ENCODE peak calls at places on chromosomes 12 and 14, in five cellular contexts. Y, F, H, P and L are unnamed samples.

GRCh38 chr12:56231184-56231582 is 1.3 kb downstream of the SLC39A5 start:
- DNase-seq in Y (peak), F (no peak), H (no peak), P (no peak), L (no peak)

GRCh38 chr12:130879781-130880389 is 8.0 kb downstream of the RAN start:
- DNase-seq in Y (no peak), F (no peak), H (no peak), P (no peak), L (no peak)

GRCh38 chr14:55851961-55852360 is 266.2 kb upstream of the PELI2 start:
- DNase-seq in Y (no peak), F (no peak), H (no peak), P (no peak), L (no peak)

GRCh38 chr12:108375986-108376663 is 37.0 kb upstream of the CMKLR1 start:
- DNase-seq in Y (no peak), F (peak), H (no peak), P (no peak), L (no peak)

GRCh38 chr12:27807063-27807703 is 27.1 kb upstream of the MANSC4 start:
- DNase-seq in Y (no peak), F (no peak), H (no peak), P (no peak), L (no peak)

GRCh38 chr14:67510121-67510520 is 21.6 kb upstream of the TMEM229B start:
- DNase-seq in Y (peak), F (no peak), H (peak), P (no peak), L (no peak)

GRCh38 chr14:101068958-101069549 is 165.5 kb upstream of the RTL1 start:
- DNase-seq in Y (peak), F (no peak), H (no peak), P (no peak), L (no peak)

GRCh38 chr12:108457006-108457733 is 57.9 kb upstream of the FICD start:
- DNase-seq in Y (no peak), F (peak), H (peak), P (peak), L (peak)

GRCh38 chr14:99540196-99541032 is 59.2 kb downstream of the CCNK start:
- DNase-seq in Y (no peak), F (no peak), H (no peak), P (no peak), L (no peak)

GRCh38 chr12:130573235-130573634 is 142.9 kb downstream of the RIMBP2 start:
- DNase-seq in Y (no peak), F (no peak), H (no peak), P (no peak), L (no peak)

GRCh38 chr14:93765970-93766369 is 22.3 kb downstream of the PRIMA1 start:
- DNase-seq in Y (no peak), F (no peak), H (no peak), P (no peak), L (no peak)

GRCh38 chr14:66403183-66403582 is 83.0 kb upstream of the CCDC196 start:
- DNase-seq in Y (no peak), F (peak), H (peak), P (peak), L (peak)
- TF ChIP-seq CTCF in Y (peak), F (peak), H (peak), P (peak), L (peak)

DNA sequence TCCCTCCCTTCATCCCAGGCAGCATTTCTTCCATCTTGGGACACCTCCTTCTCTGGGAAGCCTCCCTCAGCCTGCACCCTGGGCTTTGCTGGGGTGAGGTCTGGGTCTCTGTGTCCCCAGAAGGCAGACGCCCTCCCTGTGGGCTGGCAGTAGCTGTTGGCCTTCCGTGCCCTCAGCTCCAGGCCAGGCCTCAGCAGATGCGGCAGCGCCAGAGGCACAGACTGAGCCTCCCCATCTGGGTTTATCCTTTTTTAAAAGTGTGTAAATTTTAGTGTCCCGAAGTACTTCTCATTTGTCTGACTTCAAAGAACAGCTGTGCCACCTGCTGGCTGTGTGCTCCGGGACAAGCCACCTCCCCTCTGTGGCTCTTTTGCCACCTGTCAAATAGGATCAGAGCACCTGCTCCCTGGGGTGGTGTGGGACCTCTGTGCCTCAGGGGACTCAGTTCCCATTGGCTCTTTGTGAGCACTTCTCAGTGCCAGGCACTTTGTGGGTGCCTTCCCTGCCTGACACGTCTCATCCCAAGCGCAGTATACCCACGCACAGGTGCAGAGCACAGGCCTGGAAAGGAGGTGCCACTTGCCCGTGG is 11.1 kb downstream of the EXOC3L4 start:
- DNase-seq in Y (no peak), F (no peak), H (no peak), P (peak), L (no peak)
- TF ChIP-seq CTCF in Y (no peak), F (no peak), H (no peak), P (peak), L (peak)

GRCh38 chr12:52258335-52258901 is 16.0 kb upstream of the KRT86 start:
- DNase-seq in Y (no peak), F (no peak), H (no peak), P (no peak), L (no peak)

GRCh38 chr12:52260351-52261210 is 13.9 kb upstream of the KRT86 start:
- DNase-seq in Y (no peak), F (peak), H (peak), P (no peak), L (no peak)

GRCh38 chr12:52261211-52261484 is 13.3 kb upstream of the KRT86 start:
- DNase-seq in Y (no peak), F (no peak), H (no peak), P (no peak), L (no peak)

GRCh38 chr12:52262286-52262685 is 12.2 kb upstream of the KRT86 start:
- DNase-seq in Y (no peak), F (no peak), H (no peak), P (no peak), L (no peak)

DNA sequence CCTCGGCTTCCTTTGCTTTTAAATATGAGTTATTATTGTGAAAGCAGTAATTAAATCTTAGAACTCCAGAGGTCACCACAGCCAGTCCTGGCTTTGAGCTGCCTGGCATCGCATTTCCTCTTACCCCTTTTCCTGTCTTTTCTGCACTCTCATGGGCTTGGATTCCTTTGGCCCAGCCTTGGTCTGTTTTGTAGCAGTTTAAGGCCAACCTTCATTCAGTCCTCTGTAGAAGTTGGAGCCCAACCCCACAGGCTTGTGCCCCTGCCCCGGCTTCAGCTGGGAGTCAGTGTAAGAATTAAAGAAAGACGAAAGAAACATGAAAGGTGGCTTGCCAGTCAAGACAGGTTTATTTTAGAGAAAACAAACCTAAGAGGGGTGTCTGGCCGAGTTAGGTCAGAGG is 14.6 kb upstream of the KRT86 start:
- DNase-seq in Y (no peak), F (no peak), H (no peak), P (no peak), L (no peak)
- TF ChIP-seq CTCF in Y (no peak), F (no peak), H (no peak), P (no peak), L (no peak)

GRCh38 chr14:31510222-31510621 is 22.4 kb upstream of the GPR33 start:
- DNase-seq in Y (no peak), F (peak), H (peak), P (peak), L (no peak)
- TF ChIP-seq CTCF in Y (peak), F (peak), H (peak), P (peak), L (peak)

DNA sequence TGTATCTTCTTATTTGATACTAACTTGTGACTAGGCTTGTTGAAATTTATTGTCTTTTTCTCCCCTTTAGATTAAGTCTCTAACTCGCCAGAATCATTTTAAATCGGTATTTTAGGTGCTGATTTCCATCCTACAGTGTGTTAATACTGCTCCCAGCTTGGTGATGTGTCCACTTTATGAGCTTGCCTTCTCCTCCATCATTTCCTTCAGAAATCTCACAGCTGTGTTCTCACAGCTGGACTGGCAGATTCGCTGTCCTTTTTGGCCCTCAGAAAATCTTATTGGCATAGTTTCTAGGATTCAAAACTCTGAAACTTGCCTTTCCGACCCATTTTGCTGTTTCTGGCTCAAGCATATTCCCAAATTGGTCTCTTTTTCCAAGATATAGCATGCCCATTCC is 49.8 kb upstream of the USP44 start:
- DNase-seq in Y (no peak), F (no peak), H (peak), P (no peak), L (no peak)
- TF ChIP-seq CTCF in Y (no peak), F (no peak), H (no peak), P (no peak), L (no peak)

GRCh38 chr12:69290545-69291277 is 51.3 kb downstream of the CPSF6 start:
- DNase-seq in Y (peak), F (peak), H (peak), P (peak), L (peak)
- TF ChIP-seq CTCF in Y (peak), F (peak), H (peak), P (peak), L (peak)